ENCODE peak calls at places on chromosome 12, in six cellular contexts. U is mesendoderm, V is H9, I is neuronal stem cell, L is IMR-90, A is H1. E is an unnamed sample.

GRCh38 chr12:7869137-7869536 is 3.6 kb downstream of the SLC2A14 start:
- DNase-seq in I (no peak), V (no peak), L (peak; percentile 64), A (no peak), U (no peak), E (no peak)

GRCh38 chr12:716506-716905 is 35.9 kb upstream of the WNK1 start:
- DNase-seq in L (no peak), I (no peak), V (no peak), A (no peak), U (peak; percentile 47), E (peak; percentile 53)

GRCh38 chr12:78002878-78003277 is 172.2 kb downstream of the NAV3 start:
- DNase-seq in A (no peak), V (no peak), U (no peak), I (no peak), L (peak; percentile 15), E (no peak)

GRCh38 chr12:131620946-131621681 is 89.8 kb upstream of the SFSWAP start:
- DNase-seq in I (no peak), L (no peak), V (no peak), U (no peak), A (no peak), E (no peak)

GRCh38 chr12:106226884-106227640 is 20.8 kb downstream of the CKAP4 start:
- DNase-seq in I (peak; percentile 56), L (peak; percentile 55), A (no peak), U (peak; percentile 69), V (peak; percentile 59), E (peak; percentile 75)

GRCh38 chr12:34397591-34398365 is 375.5 kb downstream of the ALG10 start:
- DNase-seq in L (no peak), I (no peak), U (no peak), A (peak; percentile 1), V (peak; percentile 10), E (no peak)

GRCh38 chr12:110048242-110049027 is at the start of gene C12orf76:
- DNase-seq in U (peak; percentile 95), L (peak; percentile 96), V (peak; percentile 95), A (peak; percentile 85), I (peak; percentile 75), E (peak; percentile 96)

GRCh38 chr12:129994634-129995033 is 90.8 kb upstream of the TMEM132D start:
- DNase-seq in L (no peak), U (no peak), I (no peak), A (no peak), V (no peak), E (no peak)

GRCh38 chr12:107319536-107320030 is 226.2 kb upstream of the CRY1 start:
- DNase-seq in U (no peak), I (no peak), A (no peak), V (no peak), L (no peak), E (no peak)

GRCh38 chr12:65362231-65362630 is 83.7 kb downstream of the MSRB3 start:
- DNase-seq in A (no peak), L (peak; percentile 22), U (no peak), V (no peak), I (no peak), E (peak; percentile 14)
- H4K8ac ChIP-seq in A (no peak overlapping the region), L (no peak overlapping the region), U (no peak overlapping the region), V (no peak overlapping the region), I (no peak overlapping the region), E (no peak overlapping the region)

GRCh38 chr12:89709994-89710872 is 1.6 kb upstream of the ATP2B1 start:
- DNase-seq in V (peak; percentile 74), L (peak; percentile 54), A (peak; percentile 83), I (no peak), U (no peak), E (no peak)
- H4K8ac ChIP-seq in V (no peak overlapping the region), L (peak overlapping the region; percentile 47), A (peak overlapping the region; percentile 96), I (no peak overlapping the region), U (no peak overlapping the region), E (peak overlapping the region; percentile 96)

GRCh38 chr12:95859947-95860850 is 1.4 kb downstream of the SNRPF start:
- DNase-seq in V (no peak), L (no peak), I (no peak), A (no peak), U (no peak), E (no peak)

GRCh38 chr12:95857799-95858198 is 953 bp upstream of the SNRPF start:
- DNase-seq in U (no peak), L (no peak), A (no peak), I (no peak), V (no peak), E (no peak)

GRCh38 chr12:95857151-95857550 is 1.6 kb upstream of the SNRPF start:
- DNase-seq in L (no peak), U (peak; percentile 40), A (no peak), I (no peak), V (peak; percentile 59), E (no peak)

GRCh38 chr12:95859344-95859816 is 628 bp downstream of the SNRPF start:
- DNase-seq in A (no peak), V (no peak), I (peak; percentile 12), U (peak; percentile 78), L (peak; percentile 31), E (peak; percentile 58)

GRCh38 chr12:95858451-95859343 is at the start of gene SNRPF:
- DNase-seq in I (peak; percentile 96), V (peak; percentile 99), U (peak; percentile 99), A (peak; percentile 97), L (peak; percentile 97), E (peak; percentile 98)
- H4K8ac ChIP-seq in I (no peak within 1 kb of the TSS), V (no peak within 1 kb of the TSS), U (peak within 1 kb of the TSS; percentile 16), A (peak within 1 kb of the TSS; percentile 99), L (peak within 1 kb of the TSS; percentile 91), E (peak within 1 kb of the TSS; percentile 95)

GRCh38 chr12:31368666-31369361 is 42.9 kb upstream of the SINHCAF start:
- DNase-seq in A (peak; percentile 56), V (peak; percentile 50), L (peak; percentile 48), I (peak; percentile 51), U (peak; percentile 75), E (peak; percentile 36)
- H4K8ac ChIP-seq in A (peak overlapping the region; percentile 82), V (no peak overlapping the region), L (no peak overlapping the region), I (no peak overlapping the region), U (no peak overlapping the region), E (peak overlapping the region; percentile 55)

GRCh38 chr12:124391340-124392261 is 96.7 kb downstream of the RFLNA start:
- DNase-seq in I (no peak), A (no peak), U (no peak), L (peak; percentile 51), V (no peak), E (peak; percentile 80)
- H4K8ac ChIP-seq in I (no peak overlapping the region), A (peak overlapping the region; percentile 31), U (no peak overlapping the region), L (peak overlapping the region; percentile 83), V (no peak overlapping the region), E (peak overlapping the region; percentile 92)

GRCh38 chr12:47139010-47139681 is 59.4 kb upstream of the AMIGO2 start:
- DNase-seq in L (no peak), U (no peak), V (no peak), I (no peak), A (no peak), E (no peak)

GRCh38 chr12:47144769-47145168 is 65.0 kb upstream of the AMIGO2 start:
- DNase-seq in L (no peak), V (no peak), U (no peak), A (no peak), I (no peak), E (no peak)

GRCh38 chr12:47145188-47145587 is 65.4 kb upstream of the AMIGO2 start:
- DNase-seq in A (no peak), I (no peak), L (no peak), U (no peak), V (no peak), E (no peak)

GRCh38 chr12:47135578-47135977 is 55.8 kb upstream of the AMIGO2 start:
- DNase-seq in U (no peak), V (no peak), A (no peak), L (no peak), I (no peak), E (no peak)

GRCh38 chr12:47141459-47141858 is 61.7 kb upstream of the AMIGO2 start:
- DNase-seq in I (no peak), A (no peak), L (no peak), V (peak; percentile 56), U (peak; percentile 63), E (no peak)
- H4K8ac ChIP-seq in I (no peak overlapping the region), A (no peak overlapping the region), L (no peak overlapping the region), V (no peak overlapping the region), U (no peak overlapping the region), E (no peak overlapping the region)

GRCh38 chr12:29676676-29677075 is 107.1 kb downstream of the TMTC1 start:
- DNase-seq in I (no peak), L (no peak), A (no peak), V (no peak), U (no peak), E (no peak)
- H4K8ac ChIP-seq in I (no peak overlapping the region), L (no peak overlapping the region), A (no peak overlapping the region), V (no peak overlapping the region), U (no peak overlapping the region), E (no peak overlapping the region)

DNA sequence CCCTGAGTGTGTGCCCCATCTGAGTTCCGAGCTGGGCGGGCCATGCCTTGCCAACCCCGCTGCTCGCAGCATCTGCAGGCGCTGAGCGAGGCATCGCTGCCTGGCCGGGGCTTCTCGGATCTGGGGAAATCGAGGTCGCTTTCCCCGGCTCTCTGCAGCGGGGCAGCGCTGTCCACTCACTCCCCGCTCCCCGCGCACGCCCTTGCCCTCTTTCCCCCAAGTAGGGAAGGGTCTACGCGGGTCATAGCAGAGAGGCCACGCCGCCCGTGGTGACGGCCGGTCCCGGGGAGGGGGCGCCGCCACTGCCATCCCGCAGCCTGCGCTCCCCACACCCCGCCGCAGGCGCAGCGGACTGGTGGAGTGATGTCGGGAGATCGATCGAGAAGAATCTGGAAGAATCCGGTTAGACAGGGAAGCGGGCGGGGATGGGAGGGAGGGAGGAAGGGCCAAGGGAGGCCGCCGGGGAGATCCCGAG is 472 bp upstream of the FKBP4 start:
- DNase-seq in I (peak; percentile 42), U (peak; percentile 87), V (no peak), A (peak; percentile 77), L (no peak), E (no peak)
- H4K8ac ChIP-seq in I (no peak overlapping the region), U (no peak overlapping the region), V (no peak overlapping the region), A (peak overlapping the region; percentile 94), L (peak overlapping the region; percentile 69), E (peak overlapping the region; percentile 81)

E was measured in mesenchymal stem cell.